ENCODE peak calls at places on chromosomes 1 and 21, in nine cellular contexts. One of them, this sample, is unnamed. For H3K4me1, the result is how much of the 10 kb centered on the place peaks cover.

GRCh38 chr1:188822248-188822647 is 1655.4 kb downstream of the BRINP3 start:
- DNase-seq in A549: no peak
- DNase-seq in IMR-90: peak
- DNase-seq in ovary: no peak
- DNase-seq in tibial nerve: no peak
- DNase-seq in stomach: no peak
- DNase-seq in heart left ventricle: no peak
- DNase-seq in breast epithelium: no peak
- DNase-seq in Peyer's patch: no peak
- DNase-seq in this sample: no peak

GRCh38 chr1:234890694-234891093 is 237.9 kb downstream of the TOMM20 start:
- DNase-seq in A549: no peak
- DNase-seq in IMR-90: no peak
- DNase-seq in ovary: no peak
- DNase-seq in tibial nerve: no peak
- DNase-seq in stomach: no peak
- DNase-seq in heart left ventricle: no peak
- DNase-seq in breast epithelium: no peak
- DNase-seq in Peyer's patch: no peak
- DNase-seq in this sample: no peak

GRCh38 chr1:5901150-5901549 is 91.1 kb downstream of the NPHP4 start:
- DNase-seq in A549: no peak
- DNase-seq in IMR-90: no peak
- DNase-seq in ovary: no peak
- DNase-seq in tibial nerve: no peak
- DNase-seq in stomach: no peak
- DNase-seq in heart left ventricle: no peak
- DNase-seq in breast epithelium: peak
- DNase-seq in Peyer's patch: peak
- DNase-seq in this sample: no peak

GRCh38 chr1:165352442-165353293 is 3.8 kb downstream of the LMX1A start:
- DNase-seq in A549: no peak
- DNase-seq in IMR-90: no peak
- DNase-seq in ovary: no peak
- DNase-seq in tibial nerve: no peak
- DNase-seq in stomach: no peak
- DNase-seq in heart left ventricle: no peak
- DNase-seq in breast epithelium: no peak
- DNase-seq in Peyer's patch: peak
- DNase-seq in this sample: no peak

GRCh38 chr1:178579562-178579961 is 66.7 kb downstream of the TEX35 start:
- DNase-seq in A549: no peak
- DNase-seq in IMR-90: no peak
- DNase-seq in ovary: no peak
- DNase-seq in tibial nerve: no peak
- DNase-seq in stomach: no peak
- DNase-seq in heart left ventricle: no peak
- DNase-seq in breast epithelium: no peak
- DNase-seq in Peyer's patch: no peak
- DNase-seq in this sample: no peak

GRCh38 chr1:51926171-51926812 is 47.8 kb upstream of the NRDC start:
- DNase-seq in A549: no peak
- DNase-seq in IMR-90: peak
- DNase-seq in ovary: no peak
- DNase-seq in tibial nerve: no peak
- DNase-seq in stomach: no peak
- DNase-seq in heart left ventricle: no peak
- DNase-seq in breast epithelium: no peak
- DNase-seq in Peyer's patch: no peak
- DNase-seq in this sample: no peak

GRCh38 chr1:97740891-97741290 is 179.9 kb downstream of the DPYD start:
- DNase-seq in A549: no peak
- DNase-seq in IMR-90: no peak
- DNase-seq in ovary: no peak
- DNase-seq in tibial nerve: no peak
- DNase-seq in stomach: no peak
- DNase-seq in heart left ventricle: no peak
- DNase-seq in breast epithelium: no peak
- DNase-seq in Peyer's patch: no peak
- DNase-seq in this sample: no peak

GRCh38 chr1:56710646-56711045 is 65.5 kb downstream of the PRKAA2 start:
- DNase-seq in A549: no peak
- DNase-seq in IMR-90: peak
- DNase-seq in ovary: no peak
- DNase-seq in tibial nerve: no peak
- DNase-seq in stomach: no peak
- DNase-seq in heart left ventricle: no peak
- DNase-seq in breast epithelium: no peak
- DNase-seq in Peyer's patch: no peak
- DNase-seq in this sample: no peak

GRCh38 chr1:185920602-185921001 is 186.4 kb downstream of the HMCN1 start:
- DNase-seq in A549: no peak
- DNase-seq in IMR-90: no peak
- DNase-seq in ovary: no peak
- DNase-seq in tibial nerve: no peak
- DNase-seq in stomach: no peak
- DNase-seq in heart left ventricle: no peak
- DNase-seq in breast epithelium: no peak
- DNase-seq in Peyer's patch: no peak
- DNase-seq in this sample: no peak

GRCh38 chr1:35675773-35676172 is 34.4 kb upstream of the PSMB2 start:
- DNase-seq in A549: no peak
- DNase-seq in IMR-90: peak
- DNase-seq in ovary: no peak
- DNase-seq in tibial nerve: no peak
- DNase-seq in stomach: no peak
- DNase-seq in heart left ventricle: no peak
- DNase-seq in breast epithelium: no peak
- DNase-seq in Peyer's patch: no peak
- DNase-seq in this sample: no peak

GRCh38 chr21:45497846-45498645 is 44.2 kb downstream of the SLC19A1 start:
- DNase-seq in A549: no peak
- DNase-seq in IMR-90: no peak
- DNase-seq in ovary: peak
- DNase-seq in tibial nerve: no peak
- DNase-seq in stomach: no peak
- DNase-seq in heart left ventricle: peak
- DNase-seq in breast epithelium: no peak
- DNase-seq in Peyer's patch: no peak
- DNase-seq in this sample: no peak

GRCh38 chr1:200896571-200897187 is 2.0 kb downstream of the INAVA start:
- DNase-seq in A549: peak
- DNase-seq in IMR-90: no peak
- DNase-seq in ovary: no peak
- DNase-seq in tibial nerve: no peak
- DNase-seq in stomach: peak
- DNase-seq in heart left ventricle: no peak
- DNase-seq in breast epithelium: no peak
- DNase-seq in Peyer's patch: peak
- DNase-seq in this sample: no peak
- H3K4me3 ChIP-seq in A549: peak
- H3K4me3 ChIP-seq in IMR-90: no peak
- H3K4me3 ChIP-seq in ovary: no peak
- H3K4me3 ChIP-seq in tibial nerve: no peak
- H3K4me3 ChIP-seq in stomach: peak
- H3K4me3 ChIP-seq in heart left ventricle: no peak
- H3K4me3 ChIP-seq in breast epithelium: no peak
- H3K4me3 ChIP-seq in Peyer's patch: peak
- H3K4me3 ChIP-seq in this sample: no peak

DNA sequence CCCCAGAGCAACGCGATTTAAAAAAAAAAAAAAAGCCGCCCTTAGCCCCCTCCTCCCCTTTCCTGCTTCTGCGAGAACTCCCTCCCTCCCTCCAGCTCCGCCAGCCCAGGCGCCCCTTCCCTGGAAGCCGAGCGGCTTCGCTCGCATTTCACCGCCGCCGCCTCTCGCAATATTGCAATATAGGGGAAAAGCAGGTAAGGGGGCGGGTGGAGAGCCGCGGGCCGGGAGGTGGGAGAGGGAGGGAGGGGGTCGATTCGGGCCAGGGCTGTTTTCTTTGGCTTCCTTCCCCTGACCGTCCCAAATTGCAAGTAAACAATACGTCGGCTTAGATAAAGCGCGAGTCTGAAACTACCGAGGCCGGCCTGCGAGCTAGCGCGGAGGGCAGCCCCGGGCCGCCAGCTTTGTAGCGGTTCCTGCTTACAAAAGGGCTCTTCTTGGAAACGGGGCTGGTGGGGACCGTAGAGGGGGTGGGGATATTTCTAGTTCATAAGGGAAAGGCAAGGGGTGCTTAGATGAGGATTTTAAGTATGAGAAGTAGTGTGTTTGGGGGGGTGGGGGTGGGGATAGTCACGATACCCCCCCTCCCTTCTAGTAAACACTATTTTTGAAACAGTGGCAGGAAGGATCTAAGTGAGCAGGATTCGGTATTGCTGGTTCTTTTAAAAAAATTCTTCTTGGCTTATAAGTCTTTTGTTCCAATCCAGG is 523 bp downstream of the LMO4 start:
- DNase-seq in A549: peak
- DNase-seq in IMR-90: peak
- DNase-seq in ovary: peak
- DNase-seq in tibial nerve: peak
- DNase-seq in stomach: peak
- DNase-seq in heart left ventricle: peak
- DNase-seq in breast epithelium: no peak
- DNase-seq in Peyer's patch: peak
- DNase-seq in this sample: no peak
- TF ChIP-seq POLR2A in A549: no peak
- TF ChIP-seq POLR2A in IMR-90: no peak
- TF ChIP-seq POLR2A in ovary: no peak
- TF ChIP-seq POLR2A in tibial nerve: peak
- TF ChIP-seq POLR2A in stomach: no peak
- TF ChIP-seq POLR2A in heart left ventricle: no peak
- TF ChIP-seq POLR2A in breast epithelium: no peak
- TF ChIP-seq POLR2A in Peyer's patch: no peak
- TF ChIP-seq POLR2A in this sample: no peak

DNA sequence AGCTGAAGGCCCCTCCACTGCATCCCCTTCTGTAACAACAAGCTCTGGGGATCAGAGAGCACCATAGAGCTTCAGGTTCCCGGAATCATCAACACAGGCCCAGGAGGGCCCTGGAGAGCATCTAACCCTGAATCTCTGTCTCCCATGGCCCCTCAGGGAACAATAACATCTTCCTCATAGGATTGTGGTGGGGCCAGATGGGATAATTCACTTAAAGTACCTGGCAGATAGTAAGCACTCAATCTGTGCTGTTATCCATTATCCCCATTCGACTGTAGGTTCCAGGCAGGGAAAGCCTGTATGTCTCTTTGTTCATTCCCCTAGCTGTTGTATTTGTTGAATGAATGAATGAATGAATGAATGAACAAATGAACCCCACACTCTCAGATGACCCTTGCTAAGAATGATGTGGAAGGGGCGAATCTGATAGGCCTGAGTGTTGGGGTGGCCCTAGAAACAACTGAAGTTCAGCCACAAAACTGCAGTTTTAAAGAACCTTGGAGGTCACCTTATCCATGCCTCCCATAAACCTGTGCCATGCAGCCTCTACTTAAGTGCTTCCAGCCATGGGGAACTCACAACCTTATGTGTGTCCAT is 14.5 kb downstream of the LAPTM5 start:
- DNase-seq in A549: no peak
- DNase-seq in IMR-90: no peak
- DNase-seq in ovary: no peak
- DNase-seq in tibial nerve: no peak
- DNase-seq in stomach: no peak
- DNase-seq in heart left ventricle: no peak
- DNase-seq in breast epithelium: no peak
- DNase-seq in Peyer's patch: no peak
- DNase-seq in this sample: no peak
- H3K4me1 ChIP-seq in A549: under half
- H3K4me1 ChIP-seq in IMR-90: under half
- H3K4me1 ChIP-seq in ovary: under half
- H3K4me1 ChIP-seq in tibial nerve: under half
- H3K4me1 ChIP-seq in stomach: under half
- H3K4me1 ChIP-seq in heart left ventricle: under half
- H3K4me1 ChIP-seq in breast epithelium: under half
- H3K4me1 ChIP-seq in Peyer's patch: half or more
- H3K4me1 ChIP-seq in this sample: under half

GRCh38 chr1:67431156-67431765 is 1.1 kb upstream of the SERBP1 start:
- DNase-seq in A549: no peak
- DNase-seq in IMR-90: no peak
- DNase-seq in ovary: no peak
- DNase-seq in tibial nerve: no peak
- DNase-seq in stomach: no peak
- DNase-seq in heart left ventricle: no peak
- DNase-seq in breast epithelium: no peak
- DNase-seq in Peyer's patch: no peak
- DNase-seq in this sample: no peak

GRCh38 chr1:67432745-67433144 is 2.5 kb upstream of the SERBP1 start:
- DNase-seq in A549: no peak
- DNase-seq in IMR-90: no peak
- DNase-seq in ovary: no peak
- DNase-seq in tibial nerve: no peak
- DNase-seq in stomach: no peak
- DNase-seq in heart left ventricle: no peak
- DNase-seq in breast epithelium: no peak
- DNase-seq in Peyer's patch: no peak
- DNase-seq in this sample: no peak

GRCh38 chr1:67430358-67431155 is at the start of gene SERBP1:
- DNase-seq in A549: peak
- DNase-seq in IMR-90: peak
- DNase-seq in ovary: peak
- DNase-seq in tibial nerve: peak
- DNase-seq in stomach: peak
- DNase-seq in heart left ventricle: peak
- DNase-seq in breast epithelium: peak
- DNase-seq in Peyer's patch: peak
- DNase-seq in this sample: peak

GRCh38 chr1:67433830-67434229 is 3.6 kb upstream of the SERBP1 start:
- DNase-seq in A549: no peak
- DNase-seq in IMR-90: no peak
- DNase-seq in ovary: no peak
- DNase-seq in tibial nerve: no peak
- DNase-seq in stomach: no peak
- DNase-seq in heart left ventricle: no peak
- DNase-seq in breast epithelium: no peak
- DNase-seq in Peyer's patch: no peak
- DNase-seq in this sample: no peak

DNA sequence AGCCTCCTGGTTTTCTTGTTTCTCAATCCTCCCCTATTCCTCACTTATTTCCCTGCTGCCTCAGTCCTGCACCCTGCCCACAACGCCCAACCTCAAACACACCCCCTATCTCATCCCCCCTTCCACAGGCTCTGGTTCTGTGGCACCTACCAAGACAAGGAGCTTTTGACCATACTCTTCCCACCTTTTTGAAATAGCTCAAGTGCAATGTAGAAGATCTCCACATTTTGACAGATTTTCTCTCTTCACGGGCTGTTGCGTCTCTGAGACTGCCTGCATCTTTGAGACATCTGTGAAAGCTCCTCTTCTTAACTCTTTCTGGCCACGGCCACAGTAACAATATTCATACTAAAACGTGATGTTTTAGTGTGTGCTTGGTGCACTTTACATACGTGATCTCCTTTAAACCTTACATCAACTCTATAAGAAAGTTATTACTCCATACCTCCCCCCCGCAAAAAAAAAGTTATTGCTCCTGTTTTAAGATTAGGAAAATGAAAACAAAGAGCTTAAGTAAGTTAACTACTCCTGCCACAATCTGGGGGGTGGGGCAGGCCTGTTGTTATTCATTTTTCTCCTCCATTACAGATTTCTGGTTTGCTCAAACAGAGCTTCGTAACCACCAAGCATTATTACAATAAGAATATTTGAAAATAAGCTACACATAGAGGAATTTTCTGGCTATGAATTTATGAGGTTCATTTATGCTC is 1.8 kb upstream of the SERBP1 start:
- DNase-seq in A549: no peak
- DNase-seq in IMR-90: no peak
- DNase-seq in ovary: no peak
- DNase-seq in tibial nerve: no peak
- DNase-seq in stomach: no peak
- DNase-seq in heart left ventricle: no peak
- DNase-seq in breast epithelium: no peak
- DNase-seq in Peyer's patch: no peak
- DNase-seq in this sample: no peak
- H3K4me3 ChIP-seq in A549: no peak
- H3K4me3 ChIP-seq in IMR-90: no peak
- H3K4me3 ChIP-seq in ovary: peak
- H3K4me3 ChIP-seq in tibial nerve: no peak
- H3K4me3 ChIP-seq in stomach: peak
- H3K4me3 ChIP-seq in heart left ventricle: peak
- H3K4me3 ChIP-seq in breast epithelium: no peak
- H3K4me3 ChIP-seq in Peyer's patch: peak
- H3K4me3 ChIP-seq in this sample: no peak